ENCODE peak calls at places on chromosomes 16 and 17, in five cellular contexts. X is T-cell, U is HFFc6, G is aorta, C is C1 segment of cervical spinal cord. Y is an unnamed sample.

GRCh38 chr16:50627419-50627818 is 53.7 kb downstream of the SNX20 start:
- DNase-seq in C (no peak), X (peak; percentile 14), G (peak; percentile 85), U (peak; percentile 9), Y (peak; percentile 20)

GRCh38 chr16:54280751-54281150 is 5.8 kb downstream of the IRX3 start:
- DNase-seq in G (no peak), X (no peak), C (no peak), U (peak; percentile 18), Y (no peak)

GRCh38 chr17:50540485-50541401 is 6.2 kb upstream of the SPATA20 start:
- DNase-seq in C (no peak), U (no peak), X (no peak), G (no peak), Y (no peak)

GRCh38 chr16:4372578-4373355 is 1.1 kb downstream of the VASN start:
- DNase-seq in U (peak; percentile 80), C (peak; percentile 23), G (no peak), X (no peak), Y (no peak)

GRCh38 chr17:1470071-1470773 is 14.2 kb upstream of the CRK start:
- DNase-seq in C (no peak), G (no peak), U (no peak), X (no peak), Y (no peak)

GRCh38 chr16:2825049-2825742 is 4.9 kb upstream of the ZG16B start:
- DNase-seq in X (no peak), G (peak; percentile 59), C (no peak), U (no peak), Y (no peak)

GRCh38 chr17:7843536-7844291 is 9.7 kb downstream of the KDM6B start:
- DNase-seq in C (peak; percentile 74), X (peak; percentile 93), U (peak; percentile 59), G (peak; percentile 94), Y (peak; percentile 93)

GRCh38 chr16:4085405-4085970 is 30.8 kb downstream of the ADCY9 start:
- DNase-seq in G (no peak), C (no peak), U (no peak), X (no peak), Y (no peak)

GRCh38 chr17:32482568-32483320 is 4.0 kb upstream of the CDK5R1 start:
- DNase-seq in G (no peak), U (no peak), C (no peak), X (no peak), Y (no peak)

GRCh38 chr17:72122336-72122667 is 1.5 kb downstream of the SOX9 start:
- DNase-seq in U (no peak), X (no peak), G (no peak), C (no peak), Y (no peak)

GRCh38 chr16:5903153-5903552 is 805.6 kb upstream of the EEF2KMT start:
- DNase-seq in X (no peak), U (no peak), G (no peak), C (no peak), Y (no peak)

GRCh38 chr16:55647798-55648197 is 8.0 kb upstream of the SLC6A2 start:
- DNase-seq in C (no peak), U (peak; percentile 4), X (no peak), G (no peak), Y (no peak)

GRCh38 chr17:82668631-82669099 is 20.4 kb upstream of the WDR45B start:
- DNase-seq in X (peak; percentile 7), U (peak; percentile 50), G (peak; percentile 78), C (peak; percentile 54), Y (no peak)